ENCODE peak calls at places on chromosomes 11 and 22, in nine cellular contexts. H, J, L, E, B, G, A, F and N are unnamed samples.
A peak's percentile ranks its signal among the peaks of the same experiment; 100 is the strongest.

GRCh38 chr11:94968334-94968958 is 4.9 kb downstream of the CWC15 start:
- DNase-seq in J (peak; percentile 50), E (no peak), H (no peak), F (peak; percentile 18), G (no peak), L (peak; percentile 26), B (no peak), A (no peak), N (no peak)

GRCh38 chr22:42990131-42990838 is 24.7 kb downstream of the PACSIN2 start:
- DNase-seq in B (peak; percentile 78), E (no peak), L (peak; percentile 77), J (peak; percentile 88), A (no peak), G (no peak), H (no peak), F (no peak), N (no peak)

GRCh38 chr22:24588370-24588755 is 4.5 kb downstream of the LRRC75B start:
- DNase-seq in B (no peak), J (peak; percentile 39), G (no peak), F (peak; percentile 44), L (no peak), A (no peak), H (no peak), E (no peak), N (no peak)

GRCh38 chr11:64570341-64570740 is 20.7 kb upstream of the SLC22A12 start:
- DNase-seq in B (no peak), H (no peak), L (no peak), G (no peak), J (no peak), E (peak; percentile 5), A (no peak), F (no peak), N (no peak)

GRCh38 chr11:67642148-67642475 is 2.5 kb upstream of the TBX10 start:
- DNase-seq in F (no peak), L (no peak), G (no peak), H (no peak), A (no peak), J (no peak), E (peak; percentile 36), B (no peak), N (no peak)

GRCh38 chr11:79592441-79593223 is 151.8 kb upstream of the TENM4 start:
- DNase-seq in G (no peak), E (no peak), A (no peak), H (no peak), F (peak; percentile 64), J (no peak), B (peak; percentile 86), L (no peak), N (no peak)

GRCh38 chr11:32087602-32088001 is 3.3 kb upstream of the RCN1 start:
- DNase-seq in B (peak; percentile 69), L (no peak), J (no peak), F (no peak), G (no peak), A (no peak), H (no peak), E (no peak), N (no peak)

GRCh38 chr22:17706451-17706900 is 67.8 kb downstream of the BID start:
- DNase-seq in J (peak; percentile 100), A (peak; percentile 25), B (peak; percentile 99), E (no peak), H (peak; percentile 52), G (no peak), L (peak; percentile 86), F (peak; percentile 24), N (no peak)

GRCh38 chr11:113675003-113675471 is 31.1 kb downstream of the TMPRSS5 start:
- DNase-seq in H (no peak), B (peak; percentile 67), A (no peak), J (no peak), G (no peak), E (no peak), F (peak; percentile 61), L (peak; percentile 38), N (no peak)

GRCh38 chr22:19940536-19941364 is 822 bp upstream of the COMT start:
- DNase-seq in B (no peak), A (no peak), J (no peak), F (no peak), L (no peak), E (peak; percentile 64), G (no peak), H (no peak), N (no peak)

GRCh38 chr22:36636916-36637315 is 66.6 kb downstream of the CACNG2 start:
- DNase-seq in G (no peak), A (no peak), L (no peak), H (no peak), E (no peak), J (no peak), B (no peak), F (no peak), N (peak; percentile 32)

GRCh38 chr11:121032546-121032945 is 8.6 kb downstream of the TBCEL start:
- DNase-seq in A (no peak), F (no peak), H (no peak), B (no peak), L (no peak), G (peak; percentile 22), E (no peak), J (peak; percentile 11), N (peak; percentile 3)

GRCh38 chr11:25702417-25702816 is 629.5 kb upstream of the ANO3 start:
- DNase-seq in L (no peak), G (no peak), A (no peak), E (no peak), J (no peak), H (no peak), B (peak; percentile 43), F (no peak), N (no peak)

GRCh38 chr11:115965754-115966504 is 461.7 kb upstream of the CADM1 start:
- DNase-seq in E (peak; percentile 74), F (peak; percentile 64), A (no peak), H (no peak), B (no peak), J (no peak), L (no peak), G (no peak), N (no peak)

GRCh38 chr11:134008593-134008992 is 51.8 kb upstream of the IGSF9B start:
- DNase-seq in L (no peak), J (no peak), F (peak; percentile 60), G (no peak), B (no peak), E (no peak), A (no peak), H (no peak), N (no peak)

GRCh38 chr11:101583180-101584128 is at the start of gene TRPC6:
- DNase-seq in G (no peak), F (peak; percentile 90), A (no peak), J (no peak), H (no peak), E (peak; percentile 65), L (peak; percentile 4), B (no peak), N (peak; percentile 32)

GRCh38 chr11:45083544-45084087 is 62.8 kb upstream of the PRDM11 start:
- DNase-seq in B (no peak), F (peak; percentile 45), L (peak; percentile 20), J (peak; percentile 19), E (no peak), G (no peak), H (no peak), A (no peak), N (no peak)

GRCh38 chr11:88206746-88207145 is 31.5 kb upstream of the RAB38 start:
- DNase-seq in B (no peak), A (no peak), F (no peak), L (no peak), H (no peak), J (peak; percentile 49), E (no peak), G (no peak), N (no peak)

GRCh38 chr22:47119181-47119580 is 356.7 kb downstream of the TBC1D22A start:
- DNase-seq in G (no peak), E (no peak), A (no peak), L (no peak), F (no peak), B (no peak), J (no peak), H (no peak), N (no peak)

GRCh38 chr22:38201371-38201717 is 450 bp upstream of the MAFF start:
- DNase-seq in L (no peak), A (no peak), B (no peak), J (no peak), F (no peak), E (no peak), G (no peak), H (no peak), N (no peak)

GRCh38 chr22:36425977-36426523 is 38.3 kb upstream of the MYH9 start:
- DNase-seq in H (no peak), F (peak; percentile 94), A (no peak), E (peak; percentile 75), L (no peak), B (no peak), J (peak; percentile 51), G (no peak), N (no peak)

GRCh38 chr22:24393012-24393559 is 34.3 kb upstream of the ADORA2A start:
- DNase-seq in J (no peak), B (no peak), F (no peak), G (no peak), H (no peak), A (no peak), L (no peak), E (no peak), N (no peak)

GRCh38 chr22:44215287-44215686 is 34.6 kb downstream of the PARVG start:
- DNase-seq in B (no peak), E (no peak), G (no peak), A (no peak), J (no peak), F (no peak), H (no peak), L (no peak), N (no peak)

GRCh38 chr11:104200688-104201087 is 36.7 kb upstream of the PDGFD start:
- DNase-seq in F (no peak), A (no peak), H (no peak), L (no peak), E (no peak), J (no peak), B (no peak), G (no peak), N (no peak)

GRCh38 chr11:14422052-14422813 is 63.2 kb upstream of the RRAS2 start:
- DNase-seq in L (peak; percentile 95), H (no peak), G (peak; percentile 79), J (peak; percentile 27), A (no peak), E (peak; percentile 81), F (peak; percentile 90), B (peak; percentile 98), N (peak; percentile 99)

GRCh38 chr22:22842085-22842484 is 45.5 kb upstream of the IGLL5 start:
- DNase-seq in L (no peak), B (no peak), G (no peak), J (no peak), A (no peak), E (no peak), F (no peak), H (no peak), N (no peak)

GRCh38 chr11:2776351-2777061 is 76.7 kb upstream of the KCNQ1OT1 start:
- DNase-seq in E (peak; percentile 61), F (no peak), J (no peak), H (no peak), L (no peak), B (no peak), G (no peak), A (no peak), N (no peak)

GRCh38 chr11:67572747-67573419 is 10.7 kb upstream of the GSTP1 start:
- DNase-seq in J (peak; percentile 71), L (no peak), F (peak; percentile 88), A (no peak), B (peak; percentile 13), G (peak; percentile 40), E (peak; percentile 77), H (peak; percentile 18), N (peak; percentile 13)

GRCh38 chr11:130151196-130151595 is 8.4 kb upstream of the ST14 start:
- DNase-seq in H (no peak), J (no peak), F (no peak), G (no peak), A (no peak), E (no peak), B (no peak), L (no peak), N (no peak)

GRCh38 chr11:97961431-97961830 is 1059.3 kb upstream of the CNTN5 start:
- DNase-seq in G (no peak), A (no peak), H (no peak), E (no peak), B (no peak), J (no peak), F (no peak), L (no peak), N (no peak)

GRCh38 chr11:83566948-83567347 is 280.8 kb upstream of the CCDC90B start:
- DNase-seq in H (no peak), E (no peak), A (no peak), J (no peak), L (peak; percentile 8), B (peak; percentile 46), G (no peak), F (no peak), N (no peak)